ENCODE peak calls at places on chromosome 15, in eight cellular contexts. One of them, this sample, is unnamed.

GRCh38 chr15:50881121-50882048 is 27.1 kb upstream of the AP4E1 start:
- DNase-seq in PC-3: no peak
- DNase-seq in CD4-positive, CD25-positive, alpha-beta regulatory T cell: no peak
- DNase-seq in AML-193: peak
- DNase-seq in CD8-positive, alpha-beta memory T cell: no peak
- DNase-seq in HuH-7: no peak
- DNase-seq in RWPE1: no peak
- DNase-seq in NCI-H69: peak
- DNase-seq in this sample: peak

GRCh38 chr15:73924258-73924921 is 1.9 kb upstream of the LOXL1 start:
- DNase-seq in PC-3: peak
- DNase-seq in AML-193: no peak
- DNase-seq in HuH-7: no peak
- DNase-seq in RWPE1: peak
- DNase-seq in CD4-positive, CD25-positive, alpha-beta regulatory T cell: no peak
- DNase-seq in CD8-positive, alpha-beta memory T cell: no peak
- DNase-seq in NCI-H69: peak
- DNase-seq in this sample: peak

GRCh38 chr15:57740048-57740447 is 33.5 kb downstream of the POLR2M start:
- DNase-seq in CD8-positive, alpha-beta memory T cell: no peak
- DNase-seq in NCI-H69: no peak
- DNase-seq in PC-3: no peak
- DNase-seq in CD4-positive, CD25-positive, alpha-beta regulatory T cell: no peak
- DNase-seq in AML-193: no peak
- DNase-seq in HuH-7: no peak
- DNase-seq in RWPE1: no peak
- DNase-seq in this sample: no peak

GRCh38 chr15:82137261-82137660 is 91.4 kb upstream of the MEX3B start:
- DNase-seq in AML-193: no peak
- DNase-seq in CD4-positive, CD25-positive, alpha-beta regulatory T cell: no peak
- DNase-seq in HuH-7: no peak
- DNase-seq in CD8-positive, alpha-beta memory T cell: no peak
- DNase-seq in PC-3: no peak
- DNase-seq in NCI-H69: no peak
- DNase-seq in RWPE1: no peak
- DNase-seq in this sample: no peak

GRCh38 chr15:67242665-67243064 is 11.8 kb downstream of the AAGAB start:
- DNase-seq in NCI-H69: peak
- DNase-seq in AML-193: no peak
- DNase-seq in RWPE1: peak
- DNase-seq in CD8-positive, alpha-beta memory T cell: no peak
- DNase-seq in PC-3: no peak
- DNase-seq in CD4-positive, CD25-positive, alpha-beta regulatory T cell: no peak
- DNase-seq in HuH-7: no peak
- DNase-seq in this sample: peak

GRCh38 chr15:29437888-29438713 is 168.5 kb upstream of the NSMCE3 start:
- DNase-seq in AML-193: no peak
- DNase-seq in RWPE1: no peak
- DNase-seq in HuH-7: no peak
- DNase-seq in NCI-H69: no peak
- DNase-seq in CD4-positive, CD25-positive, alpha-beta regulatory T cell: no peak
- DNase-seq in PC-3: peak
- DNase-seq in CD8-positive, alpha-beta memory T cell: no peak
- DNase-seq in this sample: no peak

GRCh38 chr15:34737379-34737928 is 17.3 kb downstream of the GJD2 start:
- DNase-seq in CD8-positive, alpha-beta memory T cell: no peak
- DNase-seq in NCI-H69: peak
- DNase-seq in CD4-positive, CD25-positive, alpha-beta regulatory T cell: no peak
- DNase-seq in RWPE1: no peak
- DNase-seq in AML-193: no peak
- DNase-seq in PC-3: no peak
- DNase-seq in HuH-7: no peak
- DNase-seq in this sample: peak

GRCh38 chr15:55108858-55109518 is 87.8 kb downstream of the RSL24D1 start:
- DNase-seq in PC-3: peak
- DNase-seq in NCI-H69: peak
- DNase-seq in AML-193: peak
- DNase-seq in CD8-positive, alpha-beta memory T cell: peak
- DNase-seq in RWPE1: peak
- DNase-seq in HuH-7: peak
- DNase-seq in CD4-positive, CD25-positive, alpha-beta regulatory T cell: peak
- DNase-seq in this sample: peak

GRCh38 chr15:50137893-50138292 is 18.9 kb upstream of the ATP8B4 start:
- DNase-seq in CD4-positive, CD25-positive, alpha-beta regulatory T cell: no peak
- DNase-seq in HuH-7: no peak
- DNase-seq in RWPE1: no peak
- DNase-seq in AML-193: no peak
- DNase-seq in PC-3: no peak
- DNase-seq in NCI-H69: no peak
- DNase-seq in CD8-positive, alpha-beta memory T cell: no peak
- DNase-seq in this sample: no peak

GRCh38 chr15:65916664-65917406 is 47.5 kb downstream of the RAB11A start:
- DNase-seq in PC-3: peak
- DNase-seq in HuH-7: peak
- DNase-seq in RWPE1: peak
- DNase-seq in CD4-positive, CD25-positive, alpha-beta regulatory T cell: no peak
- DNase-seq in CD8-positive, alpha-beta memory T cell: no peak
- DNase-seq in NCI-H69: peak
- DNase-seq in AML-193: no peak
- DNase-seq in this sample: peak

GRCh38 chr15:45439521-45439931 is 61.2 kb upstream of the GATM start:
- DNase-seq in NCI-H69: no peak
- DNase-seq in CD8-positive, alpha-beta memory T cell: no peak
- DNase-seq in RWPE1: no peak
- DNase-seq in HuH-7: no peak
- DNase-seq in AML-193: no peak
- DNase-seq in PC-3: no peak
- DNase-seq in CD4-positive, CD25-positive, alpha-beta regulatory T cell: no peak
- DNase-seq in this sample: no peak

GRCh38 chr15:80031841-80032240 is 27.6 kb upstream of the ZFAND6 start:
- DNase-seq in NCI-H69: peak
- DNase-seq in AML-193: no peak
- DNase-seq in PC-3: peak
- DNase-seq in CD8-positive, alpha-beta memory T cell: no peak
- DNase-seq in RWPE1: peak
- DNase-seq in HuH-7: no peak
- DNase-seq in CD4-positive, CD25-positive, alpha-beta regulatory T cell: no peak
- DNase-seq in this sample: peak

GRCh38 chr15:91289324-91289723 is 189.3 kb downstream of the SV2B start:
- DNase-seq in PC-3: no peak
- DNase-seq in RWPE1: no peak
- DNase-seq in AML-193: peak
- DNase-seq in CD4-positive, CD25-positive, alpha-beta regulatory T cell: no peak
- DNase-seq in NCI-H69: no peak
- DNase-seq in CD8-positive, alpha-beta memory T cell: no peak
- DNase-seq in HuH-7: peak
- DNase-seq in this sample: no peak

GRCh38 chr15:92654662-92655061 is 913 bp downstream of the FAM174B start:
- DNase-seq in CD4-positive, CD25-positive, alpha-beta regulatory T cell: no peak
- DNase-seq in NCI-H69: peak
- DNase-seq in PC-3: no peak
- DNase-seq in RWPE1: no peak
- DNase-seq in AML-193: no peak
- DNase-seq in HuH-7: no peak
- DNase-seq in CD8-positive, alpha-beta memory T cell: no peak
- DNase-seq in this sample: no peak

GRCh38 chr15:78006567-78007205 is 70.8 kb downstream of the TBC1D2B start:
- DNase-seq in PC-3: no peak
- DNase-seq in HuH-7: no peak
- DNase-seq in RWPE1: no peak
- DNase-seq in CD8-positive, alpha-beta memory T cell: no peak
- DNase-seq in NCI-H69: peak
- DNase-seq in AML-193: no peak
- DNase-seq in CD4-positive, CD25-positive, alpha-beta regulatory T cell: no peak
- DNase-seq in this sample: no peak

This sample was measured in mammary epithelial cell.